ENCODE peak calls at places on chromosomes 1 and 21, in six cellular contexts. Q is IMR-90; D is colonic mucosa; N is MM.1S; O is CD8-positive, alpha-beta memory T cell; G is SK-N-SH. B is an unnamed sample. For H3K4me1 and H3K36me3, the result is how much of the 10 kb centered on the place peaks cover.

GRCh38 chr1:10788592-10789006 is 7.8 kb downstream of the CASZ1 start:
- DNase-seq in N (no peak), D (no peak), G (peak), O (no peak), Q (no peak), B (no peak)

GRCh38 chr1:229022595-229023350 is 248.1 kb upstream of the RAB4A start:
- DNase-seq in O (no peak), N (no peak), Q (no peak), G (no peak), D (no peak), B (no peak)

GRCh38 chr1:180501865-180502360 is 464 bp downstream of the ACBD6 start:
- DNase-seq in Q (no peak), N (peak), O (no peak), G (no peak), D (no peak), B (peak)

GRCh38 chr1:210198840-210199239 is 33.8 kb upstream of the SERTAD4 start:
- DNase-seq in O (no peak), D (no peak), Q (no peak), G (no peak), N (no peak), B (no peak)

GRCh38 chr1:183287191-183287675 is 101.2 kb downstream of the LAMC2 start:
- DNase-seq in G (peak), D (no peak), Q (peak), N (no peak), O (no peak), B (no peak)

GRCh38 chr1:179743679-179744400 is 749 bp downstream of the FAM163A start:
- DNase-seq in N (no peak), D (no peak), G (peak), O (no peak), Q (no peak), B (no peak)

GRCh38 chr1:247164694-247165093 is 7.1 kb downstream of the ZNF124 start:
- DNase-seq in Q (no peak), D (no peak), N (no peak), O (no peak), G (no peak), B (no peak)

GRCh38 chr1:36782785-36783184 is 251.5 kb downstream of the GRIK3 start:
- DNase-seq in O (no peak), N (no peak), G (no peak), D (peak), Q (no peak), B (no peak)

GRCh38 chr1:11858158-11858557 is 587 bp downstream of the NPPB start:
- DNase-seq in G (no peak), D (no peak), N (no peak), O (no peak), Q (no peak), B (no peak)

GRCh38 chr21:22880573-22880972 is 1882.4 kb downstream of the NCAM2 start:
- DNase-seq in G (no peak), O (no peak), D (no peak), N (peak), Q (no peak), B (no peak)

GRCh38 chr1:175493999-175494336 is 249.4 kb downstream of the TNR start:
- DNase-seq in D (no peak), N (no peak), Q (no peak), O (no peak), G (no peak), B (no peak)

GRCh38 chr1:162141273-162142023 is 72.0 kb downstream of the NOS1AP start:
- DNase-seq in O (no peak), Q (peak), G (no peak), N (no peak), D (no peak), B (no peak)

GRCh38 chr1:193392686-193393085 is 206.3 kb upstream of the B3GALT2 start:
- DNase-seq in N (no peak), Q (no peak), G (no peak), D (no peak), O (no peak), B (no peak)

GRCh38 chr1:29240400-29240837 is 4.1 kb downstream of the PTPRU start:
- DNase-seq in Q (no peak), N (no peak), G (peak), O (no peak), D (no peak), B (no peak)

GRCh38 chr1:195202271-195202670 is 1406.0 kb downstream of the KCNT2 start:
- DNase-seq in O (no peak), N (no peak), Q (peak), D (no peak), G (no peak), B (no peak)

GRCh38 chr1:63991685-63992084 is 211.7 kb upstream of the UBE2U start:
- DNase-seq in Q (no peak), G (no peak), D (no peak), O (no peak), N (no peak), B (no peak)

GRCh38 chr1:50424045-50424939 is 1.0 kb upstream of the DMRTA2 start:
- DNase-seq in D (no peak), G (peak), Q (no peak), N (no peak), O (no peak), B (peak)

GRCh38 chr1:50422946-50423669 is at the start of gene DMRTA2:
- DNase-seq in Q (no peak), O (no peak), G (peak), N (no peak), D (no peak), B (no peak)

GRCh38 chr1:50422675-50422945 is 633 bp downstream of the DMRTA2 start:
- DNase-seq in O (no peak), G (no peak), Q (no peak), D (no peak), N (no peak), B (no peak)

GRCh38 chr1:50424940-50425375 is 1.7 kb upstream of the DMRTA2 start:
- DNase-seq in Q (no peak), D (no peak), O (no peak), G (peak), N (no peak), B (no peak)

DNA sequence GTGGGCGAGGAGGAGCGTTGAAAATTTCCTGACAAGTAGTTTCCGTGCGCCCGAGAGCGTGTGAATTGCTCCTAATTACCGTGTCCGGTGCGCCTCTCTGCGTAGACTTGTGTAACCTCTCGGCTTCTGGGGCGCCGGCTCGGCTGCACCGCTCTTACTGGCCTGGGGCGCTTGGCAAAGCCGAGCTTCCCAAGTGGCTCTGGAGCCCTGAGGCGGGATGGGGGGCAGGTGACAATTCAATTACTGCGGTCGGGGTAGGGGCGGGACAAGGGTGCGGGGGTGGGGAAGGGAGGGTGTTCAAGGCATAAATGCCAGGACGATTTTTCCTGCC is 392 bp upstream of the DMRTA2 start:
- DNase-seq in N (no peak), Q (no peak), D (no peak), O (no peak), G (no peak), B (no peak)
- H3K4me1 ChIP-seq in N (under half), Q (under half), D (under half), O (under half), G (under half), B (under half)

GRCh38 chr1:168230709-168231108 is 4.9 kb downstream of the SFT2D2 start:
- DNase-seq in O (no peak), N (no peak), G (no peak), Q (no peak), D (no peak), B (no peak)
- H3K36me3 ChIP-seq in O (under half), N (under half), G (under half), Q (under half), D (under half), B (half or more)

GRCh38 chr1:16013220-16013907 is 4.5 kb downstream of the HSPB7 start:
- DNase-seq in N (no peak), O (peak), D (peak), G (peak), Q (peak), B (no peak)

GRCh38 chr1:16013908-16014258 is 4.0 kb downstream of the HSPB7 start:
- DNase-seq in Q (no peak), G (no peak), N (no peak), O (no peak), D (no peak), B (no peak)

GRCh38 chr1:16015491-16015890 is 2.4 kb downstream of the HSPB7 start:
- DNase-seq in G (no peak), Q (no peak), O (no peak), N (no peak), D (no peak), B (no peak)

GRCh38 chr1:16015960-16016901 is 1.6 kb downstream of the HSPB7 start:
- DNase-seq in G (no peak), N (no peak), Q (no peak), D (no peak), O (no peak), B (no peak)

GRCh38 chr1:16014509-16015482 is 3.0 kb downstream of the HSPB7 start:
- DNase-seq in G (peak), Q (no peak), O (no peak), N (no peak), D (peak), B (no peak)
- H3K4me3 ChIP-seq in G (no peak), Q (no peak), O (no peak), N (no peak), D (no peak), B (no peak)

DNA sequence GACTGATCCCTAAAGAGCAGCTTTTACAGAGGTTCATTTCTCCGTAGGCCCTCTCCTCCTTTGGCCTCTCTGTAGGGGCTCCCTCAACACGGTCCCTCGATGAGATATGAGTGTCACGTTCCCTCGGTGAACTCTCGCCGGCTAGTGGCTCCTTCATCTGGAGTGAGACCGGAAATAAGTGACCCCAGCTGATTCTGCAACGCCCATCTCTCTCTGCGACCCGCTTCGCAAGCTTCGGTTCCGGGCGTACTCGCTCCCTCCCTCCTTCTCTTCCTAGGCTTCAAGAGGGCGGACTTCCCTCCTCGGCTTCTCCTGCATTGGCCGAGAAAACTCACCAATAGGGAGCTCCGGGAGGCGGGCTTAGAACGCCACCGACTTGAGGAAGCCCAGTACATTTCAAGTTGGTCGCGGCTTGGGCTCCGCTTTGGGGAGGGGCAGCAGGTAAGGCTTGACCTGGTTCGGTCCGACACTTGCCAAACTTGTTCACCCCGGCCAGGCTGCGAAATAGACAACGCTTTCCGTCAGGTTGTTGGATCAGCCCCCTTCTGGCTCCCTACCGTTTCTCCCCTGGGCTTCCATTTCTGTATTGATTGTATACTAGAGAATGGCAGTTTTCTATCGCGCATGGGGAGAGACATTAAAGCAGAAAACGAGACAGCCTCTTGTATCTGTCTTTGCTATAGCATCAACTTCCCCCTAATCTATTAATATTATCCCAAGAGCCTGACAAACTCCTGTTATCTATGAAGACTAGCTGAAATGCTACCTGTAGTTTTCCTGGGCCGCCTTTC is at the start of the genes ANKRD34A and POLR3GL:
- DNase-seq in O (peak), D (peak), G (peak), N (peak), Q (peak), B (peak)
- H3K4me1 ChIP-seq in O (under half), D (under half), G (under half), N (under half), Q (under half), B (under half)

DNA sequence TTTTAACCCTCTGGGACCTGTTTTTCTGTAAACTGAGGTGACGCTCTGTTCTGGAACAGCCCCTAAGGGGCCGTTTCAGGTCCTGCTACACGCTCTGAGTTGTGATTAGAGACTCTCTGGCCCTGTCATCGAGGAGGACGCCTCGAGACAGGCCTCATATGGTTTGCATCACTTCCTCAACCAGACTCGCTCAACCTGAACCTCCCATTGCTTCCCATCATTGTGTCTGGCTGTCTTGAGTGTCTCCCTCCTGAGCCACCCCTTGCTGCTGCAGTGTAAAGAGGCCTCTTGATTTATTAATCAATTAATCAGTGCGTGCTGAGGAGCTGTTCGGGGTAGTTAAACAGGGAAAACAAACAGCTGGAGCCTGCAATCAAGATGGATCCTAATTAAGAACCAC is 210.3 kb downstream of the KIF26B start:
- DNase-seq in O (no peak), G (peak), D (no peak), Q (no peak), N (no peak), B (no peak)
- H3K36me3 ChIP-seq in O (under half), G (under half), D (under half), Q (under half), N (under half), B (under half)

GRCh38 chr1:3641816-3642215 is 8.1 kb downstream of the WRAP73 start:
- DNase-seq in N (no peak), Q (no peak), G (no peak), O (no peak), D (no peak), B (no peak)
- H3K4me3 ChIP-seq in N (no peak), Q (no peak), G (no peak), O (no peak), D (no peak), B (no peak)

GRCh38 chr1:65267291-65268087 is 41.9 kb upstream of the DNAJC6 start:
- DNase-seq in Q (no peak), D (no peak), G (peak), N (no peak), O (no peak), B (no peak)
- H3K4me1 ChIP-seq in Q (under half), D (under half), G (under half), N (under half), O (under half), B (under half)

GRCh38 chr1:62334434-62334833 is 15.2 kb upstream of the KANK4 start:
- DNase-seq in G (no peak), O (no peak), Q (no peak), N (no peak), D (no peak), B (no peak)
- H3K36me3 ChIP-seq in G (under half), O (under half), Q (under half), N (under half), D (under half), B (under half)

B was measured in CD4-positive, CD25-positive, alpha-beta regulatory T cell.